ENCODE peak calls at places on chromosomes 1 and 21, in eight cellular contexts. N is H1, F is fibroblast of lung, E is endothelial cell of umbilical vein, K is IMR-90, D is endodermal cell, P is neural progenitor cell, A is astrocyte. R is an unnamed sample.

GRCh38 chr1:188689542-188689941 is 1788.1 kb downstream of the BRINP3 start:
- DNase-seq in N (no peak), F (peak), E (no peak), K (peak), D (no peak), P (peak), A (peak), R (no peak)

GRCh38 chr1:25137106-25137505 is 95.2 kb downstream of the SYF2 start:
- DNase-seq in N (no peak), F (no peak), E (no peak), K (no peak), D (peak), P (no peak), A (no peak), R (no peak)

GRCh38 chr1:2526824-2527552 is 592 bp upstream of the PANK4 start:
- DNase-seq in N (no peak), F (peak), E (no peak), K (peak), D (peak), P (no peak), A (peak), R (peak)

GRCh38 chr1:150917387-150917786 is 8.8 kb upstream of the SETDB1 start:
- DNase-seq in N (no peak), F (no peak), E (no peak), K (no peak), D (no peak), P (no peak), A (no peak), R (peak)

GRCh38 chr1:25978404-25978803 is 19.5 kb downstream of the PAFAH2 start:
- DNase-seq in N (no peak), F (no peak), E (no peak), K (no peak), D (no peak), P (no peak), A (no peak), R (no peak)

GRCh38 chr1:228198977-228199590 is 8.8 kb upstream of the OBSCN start:
- DNase-seq in N (no peak), F (no peak), E (no peak), K (peak), D (no peak), P (no peak), A (no peak), R (no peak)

GRCh38 chr1:72915581-72915980 is 633.2 kb upstream of the NEGR1 start:
- DNase-seq in N (no peak), F (no peak), E (no peak), K (no peak), D (peak), P (peak), A (no peak), R (no peak)

GRCh38 chr1:233045591-233045990 is 95.2 kb downstream of the NTPCR start:
- DNase-seq in N (no peak), F (peak), E (no peak), K (peak), D (no peak), P (no peak), A (peak), R (no peak)

GRCh38 chr1:220775238-220775853 is 11.4 kb upstream of the MTARC1 start:
- DNase-seq in N (no peak), F (no peak), E (peak), K (no peak), D (peak), P (peak), A (no peak), R (no peak)

GRCh38 chr1:107138166-107138565 is 2.7 kb upstream of the NTNG1 start:
- DNase-seq in N (no peak), F (peak), E (no peak), K (no peak), D (no peak), P (no peak), A (peak), R (no peak)

GRCh38 chr1:200306954-200307754 is 102.7 kb downstream of the ZNF281 start:
- DNase-seq in N (no peak), F (no peak), E (peak), K (peak), D (no peak), P (peak), A (no peak), R (no peak)

GRCh38 chr1:200302893-200303250 is 107.0 kb downstream of the ZNF281 start:
- DNase-seq in N (no peak), F (peak), E (peak), K (no peak), D (peak), P (peak), A (no peak), R (no peak)

GRCh38 chr21:29017639-29018237 is 1.4 kb downstream of the RWDD2B start:
- DNase-seq in N (no peak), F (no peak), E (peak), K (no peak), D (no peak), P (no peak), A (no peak), R (no peak)

GRCh38 chr1:1283821-1284220 is 3.6 kb downstream of the SCNN1D start:
- DNase-seq in N (no peak), F (no peak), E (no peak), K (no peak), D (peak), P (peak), A (no peak), R (no peak)

GRCh38 chr1:38712046-38712445 is 147.5 kb downstream of the RRAGC start:
- DNase-seq in N (no peak), F (no peak), E (no peak), K (no peak), D (no peak), P (no peak), A (no peak), R (no peak)

GRCh38 chr1:5585256-5585655 is 407.0 kb downstream of the NPHP4 start:
- DNase-seq in N (no peak), F (no peak), E (no peak), K (no peak), D (no peak), P (no peak), A (no peak), R (peak)

GRCh38 chr1:208349679-208350330 is 105.6 kb upstream of the PLXNA2 start:
- DNase-seq in N (no peak), F (no peak), E (no peak), K (no peak), D (peak), P (peak), A (no peak), R (no peak)

GRCh38 chr1:75174031-75174760 is 40.0 kb downstream of the LHX8 start:
- DNase-seq in N (no peak), F (no peak), E (no peak), K (no peak), D (no peak), P (no peak), A (no peak), R (no peak)

GRCh38 chr1:216750031-216750627 is 26.9 kb upstream of the ESRRG start:
- DNase-seq in N (peak), F (peak), E (peak), K (peak), D (peak), P (peak), A (peak), R (peak)

GRCh38 chr21:44994581-44995171 is 54.8 kb downstream of the SLX9 start:
- DNase-seq in N (no peak), F (no peak), E (no peak), K (no peak), D (no peak), P (no peak), A (no peak), R (no peak)

GRCh38 chr1:94025383-94026340 is 95.3 kb downstream of the ABCA4 start:
- DNase-seq in N (no peak), F (peak), E (peak), K (peak), D (peak), P (peak), A (peak), R (peak)

GRCh38 chr21:42561742-42562141 is 48.1 kb downstream of the SLC37A1 start:
- DNase-seq in N (no peak), F (no peak), E (no peak), K (no peak), D (peak), P (no peak), A (no peak), R (peak)

GRCh38 chr1:202266061-202266765 is 72.6 kb downstream of the LGR6 start:
- DNase-seq in N (no peak), F (no peak), E (no peak), K (no peak), D (peak), P (no peak), A (no peak), R (no peak)

GRCh38 chr1:6386371-6386949 is 7.1 kb downstream of the ACOT7 start:
- DNase-seq in N (no peak), F (peak), E (no peak), K (peak), D (peak), P (no peak), A (peak), R (no peak)

GRCh38 chr1:77888429-77889239 is at the start of gene NEXN:
- DNase-seq in N (peak), F (peak), E (peak), K (peak), D (peak), P (peak), A (peak), R (peak)

GRCh38 chr1:115467196-115467595 is 129.1 kb upstream of the NGF start:
- DNase-seq in N (no peak), F (no peak), E (no peak), K (no peak), D (peak), P (peak), A (no peak), R (no peak)

GRCh38 chr1:170204121-170204520 is 58.4 kb downstream of the NTMT2 start:
- DNase-seq in N (no peak), F (no peak), E (no peak), K (no peak), D (no peak), P (no peak), A (no peak), R (no peak)

GRCh38 chr1:78069784-78070183 is 24.0 kb downstream of the GIPC2 start:
- DNase-seq in N (no peak), F (no peak), E (no peak), K (no peak), D (no peak), P (no peak), A (no peak), R (no peak)

GRCh38 chr1:3907031-3907534 is 7.0 kb upstream of the C1orf174 start:
- DNase-seq in N (no peak), F (no peak), E (no peak), K (no peak), D (peak), P (peak), A (no peak), R (peak)

GRCh38 chr1:217274927-217275616 is 355.8 kb downstream of the GPATCH2 start:
- DNase-seq in N (no peak), F (peak), E (no peak), K (peak), D (no peak), P (no peak), A (peak), R (no peak)

DNA sequence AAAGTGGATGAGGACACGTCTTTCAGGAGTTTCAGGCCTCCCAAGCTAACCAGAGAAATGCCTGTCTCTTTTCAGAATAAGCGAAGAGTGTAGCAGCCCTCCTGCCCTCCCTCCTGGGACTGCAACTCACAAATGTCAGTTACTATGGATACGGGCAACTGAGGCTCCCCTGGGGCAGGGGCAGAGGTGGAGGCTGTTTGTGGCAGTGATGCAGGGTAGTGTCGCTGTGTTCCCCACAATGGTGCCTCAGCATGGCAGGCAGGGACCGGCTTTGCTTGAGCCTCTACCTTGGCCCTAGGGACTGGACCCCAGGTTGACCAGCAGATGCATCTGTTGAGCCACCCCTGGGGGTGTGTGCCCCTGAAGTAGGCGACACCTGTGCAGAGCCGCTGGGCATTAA is 10.2 kb downstream of the NFASC start:
- DNase-seq in N (no peak), F (no peak), E (no peak), K (no peak), D (no peak), P (no peak), A (no peak), R (no peak)
- H3K9ac ChIP-seq in N (no peak), F (no peak), E (no peak), K (no peak), D (no peak), P (no peak), A (no peak), R (no peak)

DNA sequence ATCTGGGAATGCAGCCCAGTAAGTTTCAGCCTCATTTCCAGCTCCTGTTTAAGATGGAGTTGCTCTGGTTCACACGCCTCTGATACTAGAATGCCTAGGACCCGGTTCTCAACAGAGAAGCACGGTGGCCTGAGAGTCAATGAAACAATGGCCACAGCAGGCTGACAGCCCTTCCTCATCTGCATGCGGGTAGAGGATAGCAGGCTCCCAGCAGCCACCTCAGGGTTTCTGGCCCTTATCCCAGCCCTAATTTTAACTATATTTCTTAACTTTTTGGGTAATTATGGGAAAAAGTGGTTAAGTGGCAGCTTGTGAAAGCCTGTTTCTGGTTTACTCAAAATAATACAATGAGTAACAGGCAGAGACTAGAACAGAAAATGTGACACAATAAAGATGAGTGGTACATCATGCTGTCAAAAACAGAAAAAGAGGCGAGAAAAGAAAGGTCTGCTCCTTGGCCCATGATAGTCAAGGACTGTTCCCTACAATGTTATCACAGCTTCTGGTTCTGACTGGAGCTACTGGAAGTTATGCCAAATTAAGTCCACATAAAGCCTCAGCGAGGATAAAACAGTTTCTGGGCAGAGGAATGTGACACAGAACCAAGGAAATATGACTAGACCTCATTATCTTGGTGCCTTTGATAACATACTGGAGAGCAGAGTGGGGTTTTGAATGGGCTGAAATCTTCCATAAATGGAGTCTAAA is 92.2 kb downstream of the NIBAN1 start:
- DNase-seq in N (no peak), F (peak), E (no peak), K (no peak), D (no peak), P (peak), A (peak), R (no peak)
- H3K9ac ChIP-seq in N (no peak), F (no peak), E (no peak), K (no peak), D (no peak), P (no peak), A (no peak), R (no peak)

GRCh38 chr1:19734472-19734999 is 65.2 kb downstream of the TMCO4 start:
- DNase-seq in N (no peak), F (peak), E (no peak), K (peak), D (no peak), P (no peak), A (peak), R (no peak)
- H3K9ac ChIP-seq in N (no peak), F (no peak), E (no peak), K (no peak), D (no peak), P (no peak), A (peak), R (no peak)

GRCh38 chr1:205502111-205502810 is 2.2 kb upstream of the CDK18 start:
- DNase-seq in N (no peak), F (no peak), E (no peak), K (no peak), D (no peak), P (no peak), A (no peak), R (no peak)

GRCh38 chr1:205505076-205505729 is 734 bp downstream of the CDK18 start:
- DNase-seq in N (no peak), F (no peak), E (no peak), K (no peak), D (peak), P (peak), A (no peak), R (peak)

GRCh38 chr1:205500240-205501218 is 3.9 kb upstream of the CDK18 start:
- DNase-seq in N (no peak), F (peak), E (no peak), K (no peak), D (peak), P (no peak), A (peak), R (no peak)

GRCh38 chr1:205504311-205505075 is at the start of gene CDK18:
- DNase-seq in N (peak), F (peak), E (no peak), K (no peak), D (peak), P (peak), A (no peak), R (peak)

GRCh38 chr1:205502992-205503391 is 1.5 kb upstream of the CDK18 start:
- DNase-seq in N (no peak), F (no peak), E (no peak), K (no peak), D (no peak), P (no peak), A (no peak), R (no peak)
- H3K9ac ChIP-seq in N (no peak), F (no peak), E (no peak), K (no peak), D (no peak), P (no peak), A (no peak), R (no peak)

GRCh38 chr1:61477301-61477700 is 247.6 kb downstream of the TM2D1 start:
- DNase-seq in N (no peak), F (no peak), E (no peak), K (no peak), D (no peak), P (peak), A (no peak), R (no peak)

GRCh38 chr1:61486783-61487505 is 238.0 kb downstream of the TM2D1 start:
- DNase-seq in N (no peak), F (no peak), E (no peak), K (no peak), D (no peak), P (no peak), A (no peak), R (no peak)

GRCh38 chr1:61480273-61480672 is 244.7 kb downstream of the TM2D1 start:
- DNase-seq in N (no peak), F (no peak), E (no peak), K (no peak), D (no peak), P (no peak), A (no peak), R (no peak)

GRCh38 chr1:61481313-61481712 is 243.6 kb downstream of the TM2D1 start:
- DNase-seq in N (no peak), F (no peak), E (no peak), K (no peak), D (no peak), P (no peak), A (no peak), R (no peak)

GRCh38 chr1:61482170-61482569 is 242.8 kb downstream of the TM2D1 start:
- DNase-seq in N (no peak), F (no peak), E (no peak), K (no peak), D (no peak), P (no peak), A (no peak), R (no peak)
- H3K9ac ChIP-seq in N (no peak), F (no peak), E (no peak), K (no peak), D (no peak), P (no peak), A (no peak), R (no peak)

GRCh38 chr1:229578168-229579100 is 19.9 kb upstream of the ABCB10 start:
- DNase-seq in N (no peak), F (no peak), E (no peak), K (no peak), D (no peak), P (no peak), A (no peak), R (no peak)

GRCh38 chr1:229582715-229583114 is 24.2 kb upstream of the ABCB10 start:
- DNase-seq in N (no peak), F (no peak), E (no peak), K (no peak), D (no peak), P (no peak), A (no peak), R (no peak)

GRCh38 chr1:229582011-229582694 is 23.6 kb upstream of the ABCB10 start:
- DNase-seq in N (no peak), F (peak), E (peak), K (peak), D (no peak), P (no peak), A (peak), R (no peak)

GRCh38 chr1:229581485-229581884 is 23.0 kb upstream of the ABCB10 start:
- DNase-seq in N (no peak), F (no peak), E (no peak), K (no peak), D (no peak), P (no peak), A (no peak), R (no peak)

DNA sequence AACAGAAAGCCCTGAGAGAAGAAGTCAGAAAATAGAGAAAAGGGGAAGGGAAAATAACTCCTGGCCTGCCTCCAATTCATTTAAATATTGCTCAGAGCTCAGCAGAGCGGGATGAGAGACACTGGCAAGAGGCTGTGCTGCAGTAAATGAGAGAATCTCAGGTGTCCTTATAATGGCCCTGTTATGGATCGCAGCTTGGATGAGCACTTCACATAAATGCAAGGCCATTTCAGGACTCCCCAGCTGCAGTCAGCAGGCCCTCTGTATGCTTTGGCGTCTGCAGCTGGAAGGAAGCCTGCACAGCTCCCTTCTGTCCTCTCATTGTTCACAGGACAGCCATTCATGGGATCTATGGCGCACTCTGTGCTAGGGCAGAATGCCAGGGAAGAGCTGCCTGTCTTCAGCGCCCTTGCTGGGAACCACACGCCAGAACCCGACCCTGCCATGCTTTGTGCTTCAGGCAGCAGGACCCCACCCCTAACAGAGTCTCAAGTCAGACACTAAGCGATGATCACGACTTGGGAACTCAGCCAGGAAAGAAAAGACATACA is 20.7 kb upstream of the ABCB10 start:
- DNase-seq in N (no peak), F (peak), E (peak), K (peak), D (no peak), P (peak), A (peak), R (no peak)
- H3K9ac ChIP-seq in N (no peak), F (no peak), E (no peak), K (no peak), D (no peak), P (no peak), A (no peak), R (peak)